ENCODE peak calls at places on chromosomes 2 and 18, in four cellular contexts. One of them, this sample, is unnamed.

GRCh38 chr2:173136614-173137013 is 61.0 kb downstream of the MAP3K20 start:
- DNase-seq in body of pancreas: no peak
- DNase-seq in spleen: no peak
- DNase-seq in GM12878: no peak
- DNase-seq in this sample: no peak

GRCh38 chr2:105969552-105969951 is 224.5 kb downstream of the UXS1 start:
- DNase-seq in body of pancreas: no peak
- DNase-seq in spleen: no peak
- DNase-seq in GM12878: no peak
- DNase-seq in this sample: no peak

GRCh38 chr2:224395646-224396390 is 6.1 kb downstream of the FAM124B start:
- DNase-seq in body of pancreas: no peak
- DNase-seq in spleen: no peak
- DNase-seq in GM12878: no peak
- DNase-seq in this sample: no peak

GRCh38 chr2:176328149-176328548 is 58.9 kb downstream of the MTX2 start:
- DNase-seq in body of pancreas: no peak
- DNase-seq in spleen: no peak
- DNase-seq in GM12878: no peak
- DNase-seq in this sample: no peak

GRCh38 chr18:79542213-79542612 is 137.4 kb upstream of the CTDP1 start:
- DNase-seq in body of pancreas: no peak
- DNase-seq in spleen: no peak
- DNase-seq in GM12878: no peak
- DNase-seq in this sample: no peak

GRCh38 chr2:73202156-73203054 is at the start of gene NOTO:
- DNase-seq in body of pancreas: peak; percentile 21
- DNase-seq in spleen: no peak
- DNase-seq in GM12878: no peak
- DNase-seq in this sample: no peak

GRCh38 chr18:22558945-22559385 is 141.2 kb upstream of the CTAGE1 start:
- DNase-seq in body of pancreas: peak; percentile 79
- DNase-seq in spleen: peak; percentile 77
- DNase-seq in GM12878: no peak
- DNase-seq in this sample: peak; percentile 89

GRCh38 chr18:67367540-67367939 is 149.0 kb downstream of the DSEL start:
- DNase-seq in body of pancreas: no peak
- DNase-seq in spleen: no peak
- DNase-seq in GM12878: no peak
- DNase-seq in this sample: no peak

GRCh38 chr2:74426181-74426758 is 4.7 kb downstream of the WDR54 start:
- DNase-seq in body of pancreas: no peak
- DNase-seq in spleen: peak; percentile 69
- DNase-seq in GM12878: no peak
- DNase-seq in this sample: peak; percentile 48

GRCh38 chr2:71675296-71675695 is 221.9 kb downstream of the DYSF start:
- DNase-seq in body of pancreas: peak; percentile 43
- DNase-seq in spleen: peak; percentile 58
- DNase-seq in GM12878: no peak
- DNase-seq in this sample: no peak

GRCh38 chr2:20199381-20200270 is 25.3 kb downstream of the SDC1 start:
- DNase-seq in body of pancreas: no peak
- DNase-seq in spleen: no peak
- DNase-seq in GM12878: no peak
- DNase-seq in this sample: no peak

GRCh38 chr2:150939087-150939486 is 322.6 kb downstream of the RBM43 start:
- DNase-seq in body of pancreas: peak; percentile 19
- DNase-seq in spleen: no peak
- DNase-seq in GM12878: no peak
- DNase-seq in this sample: no peak

GRCh38 chr18:59502222-59502898 is 143.3 kb upstream of the LMAN1 start:
- DNase-seq in body of pancreas: peak; percentile 36
- DNase-seq in spleen: no peak
- DNase-seq in GM12878: no peak
- DNase-seq in this sample: no peak

GRCh38 chr18:62602706-62603105 is 79.9 kb downstream of the ZCCHC2 start:
- DNase-seq in body of pancreas: no peak
- DNase-seq in spleen: no peak
- DNase-seq in GM12878: no peak
- DNase-seq in this sample: no peak

GRCh38 chr18:70373062-70373519 is 84.2 kb downstream of the SOCS6 start:
- DNase-seq in body of pancreas: no peak
- DNase-seq in spleen: no peak
- DNase-seq in GM12878: no peak
- DNase-seq in this sample: no peak

GRCh38 chr2:228938629-228939028 is 332.5 kb downstream of the PID1 start:
- DNase-seq in body of pancreas: no peak
- DNase-seq in spleen: no peak
- DNase-seq in GM12878: no peak
- DNase-seq in this sample: no peak

GRCh38 chr2:200786826-200787225 is 24.9 kb upstream of the BZW1 start:
- DNase-seq in body of pancreas: no peak
- DNase-seq in spleen: no peak
- DNase-seq in GM12878: no peak
- DNase-seq in this sample: no peak

GRCh38 chr2:45237128-45237527 is 227.9 kb upstream of the SIX2 start:
- DNase-seq in body of pancreas: no peak
- DNase-seq in spleen: no peak
- DNase-seq in GM12878: no peak
- DNase-seq in this sample: no peak

GRCh38 chr2:231124833-231125232 is at the start of gene HTR2B:
- DNase-seq in body of pancreas: no peak
- DNase-seq in spleen: no peak
- DNase-seq in GM12878: no peak
- DNase-seq in this sample: no peak

GRCh38 chr2:186129767-186130581 is 356.1 kb upstream of the ZC3H15 start:
- DNase-seq in body of pancreas: peak; percentile 8
- DNase-seq in spleen: no peak
- DNase-seq in GM12878: no peak
- DNase-seq in this sample: no peak

GRCh38 chr2:42914314-42914713 is 121.9 kb upstream of the HAAO start:
- DNase-seq in body of pancreas: no peak
- DNase-seq in spleen: no peak
- DNase-seq in GM12878: no peak
- DNase-seq in this sample: no peak

GRCh38 chr2:51505533-51505932 is 473.6 kb upstream of the NRXN1 start:
- DNase-seq in body of pancreas: no peak
- DNase-seq in spleen: no peak
- DNase-seq in GM12878: no peak
- DNase-seq in this sample: no peak

GRCh38 chr2:203782262-203782976 is 76.0 kb downstream of the CD28 start:
- DNase-seq in body of pancreas: peak; percentile 68
- DNase-seq in spleen: no peak
- DNase-seq in GM12878: no peak
- DNase-seq in this sample: no peak

GRCh38 chr2:2320486-2321249 is 10.4 kb downstream of the MYT1L start:
- DNase-seq in body of pancreas: no peak
- DNase-seq in spleen: no peak
- DNase-seq in GM12878: no peak
- DNase-seq in this sample: no peak

GRCh38 chr2:96502891-96503636 is 2.1 kb downstream of the NEURL3 start:
- DNase-seq in body of pancreas: peak; percentile 89
- DNase-seq in spleen: peak; percentile 72
- DNase-seq in GM12878: no peak
- DNase-seq in this sample: no peak

GRCh38 chr18:69885841-69886531 is 61.7 kb downstream of the CD226 start:
- DNase-seq in body of pancreas: peak; percentile 20
- DNase-seq in spleen: no peak
- DNase-seq in GM12878: peak; percentile 72
- DNase-seq in this sample: no peak

GRCh38 chr2:23487735-23488492 is 102.9 kb downstream of the KLHL29 start:
- DNase-seq in body of pancreas: no peak
- DNase-seq in spleen: peak; percentile 56
- DNase-seq in GM12878: no peak
- DNase-seq in this sample: no peak

GRCh38 chr2:100909571-100909970 is 89.6 kb downstream of the NPAS2 start:
- DNase-seq in body of pancreas: no peak
- DNase-seq in spleen: no peak
- DNase-seq in GM12878: no peak
- DNase-seq in this sample: no peak

GRCh38 chr2:70104231-70105111 is 17.2 kb downstream of the PCBP1 start:
- DNase-seq in body of pancreas: peak; percentile 79
- DNase-seq in spleen: no peak
- DNase-seq in GM12878: no peak
- DNase-seq in this sample: no peak

GRCh38 chr2:147913701-147914480 is 69.1 kb downstream of the ACVR2A start:
- DNase-seq in body of pancreas: peak; percentile 5
- DNase-seq in spleen: no peak
- DNase-seq in GM12878: no peak
- DNase-seq in this sample: no peak

GRCh38 chr2:108630567-108631405 is 88.5 kb upstream of the RANBP2 start:
- DNase-seq in body of pancreas: no peak
- DNase-seq in spleen: no peak
- DNase-seq in GM12878: no peak
- DNase-seq in this sample: no peak

GRCh38 chr2:235006986-235007385 is 55.2 kb downstream of the SH3BP4 start:
- DNase-seq in body of pancreas: no peak
- DNase-seq in spleen: no peak
- DNase-seq in GM12878: no peak
- DNase-seq in this sample: no peak

GRCh38 chr2:235010117-235010729 is 58.4 kb downstream of the SH3BP4 start:
- DNase-seq in body of pancreas: no peak
- DNase-seq in spleen: no peak
- DNase-seq in GM12878: no peak
- DNase-seq in this sample: no peak

GRCh38 chr2:235007664-235008457 is 56.0 kb downstream of the SH3BP4 start:
- DNase-seq in body of pancreas: no peak
- DNase-seq in spleen: no peak
- DNase-seq in GM12878: no peak
- DNase-seq in this sample: no peak

GRCh38 chr2:235009081-235009480 is 57.3 kb downstream of the SH3BP4 start:
- DNase-seq in body of pancreas: no peak
- DNase-seq in spleen: no peak
- DNase-seq in GM12878: no peak
- DNase-seq in this sample: no peak

DNA sequence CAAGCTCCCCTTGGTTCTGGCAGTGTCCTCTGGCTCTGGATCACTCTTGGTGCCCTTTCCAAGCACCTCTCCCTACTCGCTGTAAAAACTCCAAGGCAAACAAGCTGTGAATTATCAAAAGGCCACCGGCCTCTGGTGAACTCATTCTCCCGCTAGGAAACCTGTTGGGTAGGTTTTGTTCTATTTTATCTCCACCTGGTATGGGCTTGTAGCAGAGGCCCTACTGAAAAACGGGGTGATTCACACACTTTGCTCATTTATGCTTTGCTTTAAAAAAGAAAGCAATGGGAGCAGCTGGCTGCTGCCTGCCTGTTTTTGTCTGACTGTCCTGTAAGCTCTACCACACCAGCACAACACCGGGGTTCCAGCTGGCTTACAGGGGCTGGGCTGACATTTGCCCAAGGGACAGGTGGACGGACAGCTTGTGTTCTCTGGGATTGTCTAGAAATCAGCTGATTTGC is 56.8 kb downstream of the SH3BP4 start:
- DNase-seq in body of pancreas: peak; percentile 92
- DNase-seq in spleen: no peak
- DNase-seq in GM12878: no peak
- DNase-seq in this sample: peak; percentile 78
- H3K4me3 ChIP-seq in body of pancreas: no peak overlapping the region
- H3K4me3 ChIP-seq in spleen: no peak overlapping the region
- H3K4me3 ChIP-seq in GM12878: no peak overlapping the region
- H3K4me3 ChIP-seq in this sample: no peak overlapping the region

GRCh38 chr2:226440119-226440917 is 359.3 kb downstream of the IRS1 start:
- DNase-seq in body of pancreas: no peak
- DNase-seq in spleen: no peak
- DNase-seq in GM12878: no peak
- DNase-seq in this sample: no peak

GRCh38 chr2:226439337-226439736 is 360.3 kb downstream of the IRS1 start:
- DNase-seq in body of pancreas: no peak
- DNase-seq in spleen: no peak
- DNase-seq in GM12878: no peak
- DNase-seq in this sample: no peak

GRCh38 chr2:226446406-226447001 is 353.1 kb downstream of the IRS1 start:
- DNase-seq in body of pancreas: no peak
- DNase-seq in spleen: no peak
- DNase-seq in GM12878: no peak
- DNase-seq in this sample: no peak

GRCh38 chr2:226445216-226445861 is 354.3 kb downstream of the IRS1 start:
- DNase-seq in body of pancreas: no peak
- DNase-seq in spleen: no peak
- DNase-seq in GM12878: no peak
- DNase-seq in this sample: no peak

DNA sequence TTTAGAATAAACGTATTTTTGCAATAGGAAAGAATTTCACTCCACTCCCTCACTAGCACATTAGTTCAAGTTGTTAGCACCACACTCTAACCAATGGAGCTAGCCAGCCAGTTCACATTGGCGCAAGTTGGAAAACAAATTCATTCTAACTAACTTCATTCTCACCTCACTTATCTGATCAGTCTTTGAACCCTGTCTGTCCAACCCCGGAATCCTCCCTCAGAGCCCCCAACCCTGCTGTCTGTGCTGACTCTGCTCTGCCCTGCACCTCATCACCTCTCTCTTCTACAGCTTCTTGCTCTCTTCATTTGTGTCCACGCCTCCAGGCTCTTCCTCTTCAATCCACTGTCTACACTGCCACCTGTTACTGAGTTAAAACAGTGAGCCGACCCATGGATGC is 356.5 kb downstream of the IRS1 start:
- DNase-seq in body of pancreas: no peak
- DNase-seq in spleen: no peak
- DNase-seq in GM12878: no peak
- DNase-seq in this sample: no peak
- H3K4me1 ChIP-seq in body of pancreas: peaks cover 8% of the 10 kb centered on the region
- H3K4me1 ChIP-seq in spleen: no peaks in the 10 kb centered on the region
- H3K4me1 ChIP-seq in GM12878: no peaks in the 10 kb centered on the region
- H3K4me1 ChIP-seq in this sample: no peaks in the 10 kb centered on the region

DNA sequence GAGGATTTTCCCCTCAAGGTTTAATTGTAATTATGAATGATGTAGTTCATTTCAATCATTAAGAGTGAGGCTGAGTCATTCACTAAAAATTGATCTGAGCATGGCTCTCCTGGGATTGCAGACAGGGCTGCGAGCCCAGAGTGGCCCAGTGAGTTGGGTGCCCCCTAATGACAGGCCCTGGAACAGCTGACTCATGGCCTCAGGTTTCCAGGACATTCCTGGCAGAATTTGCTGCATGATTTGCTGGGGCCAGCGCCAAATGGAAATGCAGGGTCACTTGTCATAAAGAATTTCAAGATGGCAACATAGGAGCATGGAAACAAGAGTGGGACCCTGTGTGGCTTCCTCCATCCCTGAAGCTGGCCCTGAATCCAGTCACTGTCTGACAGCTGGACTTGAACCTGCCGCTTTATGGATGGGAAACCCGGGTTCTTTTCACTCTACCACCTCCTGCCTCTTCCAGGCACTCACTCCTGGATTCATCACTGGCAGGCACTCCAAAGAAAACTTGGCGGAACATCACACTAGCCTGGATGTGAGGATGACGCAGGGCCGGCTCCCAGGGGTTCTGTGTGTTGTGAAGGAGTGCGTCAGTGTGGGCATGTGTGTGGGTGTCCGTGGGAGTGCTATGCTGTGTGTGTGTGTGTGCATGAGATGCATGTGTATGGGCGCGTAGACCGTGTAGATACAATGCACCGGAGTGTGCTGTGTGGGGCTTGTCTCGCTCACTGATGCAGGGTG is 15.2 kb downstream of the OTOF start:
- DNase-seq in body of pancreas: peak; percentile 74
- DNase-seq in spleen: peak; percentile 56
- DNase-seq in GM12878: no peak
- DNase-seq in this sample: peak; percentile 75
- H3K27ac ChIP-seq in body of pancreas: no peak overlapping the region
- H3K27ac ChIP-seq in spleen: no peak overlapping the region
- H3K27ac ChIP-seq in GM12878: no peak overlapping the region
- H3K27ac ChIP-seq in this sample: no peak overlapping the region

GRCh38 chr2:189526936-189527654 is 53.5 kb downstream of the SLC40A1 start:
- DNase-seq in body of pancreas: no peak
- DNase-seq in spleen: no peak
- DNase-seq in GM12878: no peak
- DNase-seq in this sample: no peak
- H3K4me3 ChIP-seq in body of pancreas: no peak overlapping the region
- H3K4me3 ChIP-seq in spleen: no peak overlapping the region
- H3K4me3 ChIP-seq in GM12878: no peak overlapping the region
- H3K4me3 ChIP-seq in this sample: no peak overlapping the region